ENCODE peak calls at places on chromosome 15, in seven cellular contexts. F, M, L, W, Y, B and O are unnamed samples.

GRCh38 chr15:91982401-91982800 is 128.9 kb downstream of the SLCO3A1 start:
- DNase-seq in F (no peak), M (no peak), L (no peak), W (peak; percentile 17), Y (no peak), B (no peak), O (no peak)

GRCh38 chr15:100713163-100713867 is 110.9 kb downstream of the ASB7 start:
- DNase-seq in F (no peak), M (no peak), L (no peak), W (peak; percentile 90), Y (no peak), B (peak; percentile 64), O (no peak)

GRCh38 chr15:65856821-65857455 is 12.4 kb upstream of the RAB11A start:
- DNase-seq in F (peak; percentile 64), M (peak; percentile 61), L (no peak), W (peak; percentile 77), Y (peak; percentile 34), B (peak; percentile 43), O (no peak)

GRCh38 chr15:101081900-101082299 is 162.7 kb downstream of the LRRK1 start:
- DNase-seq in F (no peak), M (no peak), L (no peak), W (no peak), Y (no peak), B (no peak), O (no peak)

GRCh38 chr15:43370310-43370974 is 401 bp downstream of the ZSCAN29 start:
- DNase-seq in F (no peak), M (no peak), L (no peak), W (no peak), Y (peak; percentile 8), B (peak; percentile 40), O (no peak)

GRCh38 chr15:68843425-68844311 is 23.0 kb upstream of the ANP32A start:
- DNase-seq in F (peak; percentile 30), M (no peak), L (no peak), W (no peak), Y (peak; percentile 19), B (peak; percentile 3), O (no peak)

GRCh38 chr15:90674476-90674875 is 42.7 kb upstream of the BLM start:
- DNase-seq in F (no peak), M (no peak), L (no peak), W (no peak), Y (no peak), B (no peak), O (no peak)

GRCh38 chr15:65056868-65057548 is 10.8 kb downstream of the RASL12 start:
- DNase-seq in F (no peak), M (no peak), L (no peak), W (peak; percentile 76), Y (no peak), B (no peak), O (no peak)

GRCh38 chr15:59160880-59161593 is 45.6 kb upstream of the LDHAL6B start:
- DNase-seq in F (no peak), M (no peak), L (no peak), W (peak; percentile 59), Y (peak; percentile 16), B (no peak), O (no peak)

GRCh38 chr15:29045717-29046116 is 159.9 kb downstream of the APBA2 start:
- DNase-seq in F (no peak), M (no peak), L (no peak), W (no peak), Y (no peak), B (no peak), O (no peak)

GRCh38 chr15:25095179-25095578 is 140.4 kb downstream of the SNRPN start:
- DNase-seq in F (no peak), M (no peak), L (no peak), W (no peak), Y (no peak), B (no peak), O (no peak)

GRCh38 chr15:34855397-34855796 is 60.0 kb upstream of the ACTC1 start:
- DNase-seq in F (no peak), M (no peak), L (peak; percentile 41), W (peak; percentile 38), Y (no peak), B (peak; percentile 51), O (peak; percentile 46)

GRCh38 chr15:95017950-95018349 is 786.6 kb downstream of the MCTP2 start:
- DNase-seq in F (no peak), M (no peak), L (no peak), W (no peak), Y (no peak), B (no peak), O (no peak)

GRCh38 chr15:39833515-39833981 is 50.9 kb upstream of the FSIP1 start:
- DNase-seq in F (no peak), M (no peak), L (peak; percentile 68), W (no peak), Y (no peak), B (peak; percentile 63), O (peak; percentile 43)

GRCh38 chr15:66233487-66234415 is 19.8 kb downstream of the MEGF11 start:
- DNase-seq in F (no peak), M (no peak), L (no peak), W (peak; percentile 64), Y (no peak), B (no peak), O (peak; percentile 40)

GRCh38 chr15:48636511-48636910 is 9.0 kb downstream of the FBN1 start:
- DNase-seq in F (no peak), M (no peak), L (no peak), W (no peak), Y (peak; percentile 15), B (no peak), O (no peak)

GRCh38 chr15:90086868-90087268 is 15.4 kb downstream of the IDH2 start:
- DNase-seq in F (peak; percentile 46), M (no peak), L (no peak), W (peak; percentile 68), Y (no peak), B (peak; percentile 58), O (no peak)

GRCh38 chr15:59244337-59244736 is 37.7 kb downstream of the LDHAL6B start:
- DNase-seq in F (no peak), M (no peak), L (no peak), W (no peak), Y (no peak), B (no peak), O (no peak)

GRCh38 chr15:74641151-74641550 is 25.5 kb downstream of the CLK3 start:
- DNase-seq in F (no peak), M (no peak), L (no peak), W (no peak), Y (no peak), B (no peak), O (no peak)

GRCh38 chr15:83753872-83754493 is 100.1 kb downstream of the ADAMTSL3 start:
- DNase-seq in F (no peak), M (no peak), L (no peak), W (no peak), Y (no peak), B (no peak), O (no peak)

GRCh38 chr15:48940508-48940907 is 23.2 kb downstream of the SHC4 start:
- DNase-seq in F (no peak), M (no peak), L (peak; percentile 62), W (peak; percentile 53), Y (no peak), B (peak; percentile 78), O (peak; percentile 66)

GRCh38 chr15:90654233-90655124 is 62.7 kb upstream of the BLM start:
- DNase-seq in F (no peak), M (no peak), L (no peak), W (no peak), Y (no peak), B (no peak), O (no peak)

GRCh38 chr15:80559761-80560160 is 135.3 kb upstream of the ABHD17C start:
- DNase-seq in F (no peak), M (no peak), L (no peak), W (no peak), Y (no peak), B (no peak), O (no peak)

GRCh38 chr15:77783636-77784035 is 150.9 kb upstream of the LINGO1 start:
- DNase-seq in F (no peak), M (no peak), L (no peak), W (no peak), Y (no peak), B (no peak), O (no peak)

GRCh38 chr15:85559530-85559929 is 179.1 kb downstream of the AKAP13 start:
- DNase-seq in F (no peak), M (no peak), L (no peak), W (no peak), Y (no peak), B (no peak), O (no peak)

GRCh38 chr15:31510003-31510402 is 183.4 kb downstream of the KLF13 start:
- DNase-seq in F (no peak), M (no peak), L (no peak), W (no peak), Y (no peak), B (no peak), O (no peak)